ENCODE peak calls at places on chromosomes 3 and 15, in ten cellular contexts. One of them, this sample, is unnamed.

GRCh38 chr3:179695672-179696313 is 43.0 kb downstream of the USP13 start:
- DNase-seq in B cell: no peak
- DNase-seq in stimulated activated CD4-positive, alpha-beta T cell treated with anti-CD3 and anti-CD28 coated beads, TNF-alpha, amount 100 ng/mL, for 4 hours: no peak
- DNase-seq in stimulated activated CD8-positive, alpha-beta memory T cell treated with anti-CD3 and anti-CD28 coated beads, Interleukin-4, amount 100 ng/mL, for 4 hours: no peak
- DNase-seq in skeletal muscle cell: no peak
- DNase-seq in foreskin keratinocyte: no peak
- DNase-seq in GOT3: no peak
- DNase-seq in iris pigment epithelial cell: no peak
- DNase-seq in AG04449: no peak
- DNase-seq in fibroblast of mammary gland: no peak
- DNase-seq in this sample: no peak

GRCh38 chr15:45701108-45701507 is 66.3 kb downstream of the SQOR start:
- DNase-seq in B cell: no peak
- DNase-seq in stimulated activated CD4-positive, alpha-beta T cell treated with anti-CD3 and anti-CD28 coated beads, TNF-alpha, amount 100 ng/mL, for 4 hours: no peak
- DNase-seq in stimulated activated CD8-positive, alpha-beta memory T cell treated with anti-CD3 and anti-CD28 coated beads, Interleukin-4, amount 100 ng/mL, for 4 hours: no peak
- DNase-seq in skeletal muscle cell: no peak
- DNase-seq in foreskin keratinocyte: no peak
- DNase-seq in GOT3: no peak
- DNase-seq in iris pigment epithelial cell: no peak
- DNase-seq in AG04449: no peak
- DNase-seq in fibroblast of mammary gland: no peak
- DNase-seq in this sample: no peak

GRCh38 chr15:88430051-88430450 is 37.1 kb downstream of the MRPL46 start:
- DNase-seq in B cell: no peak
- DNase-seq in stimulated activated CD4-positive, alpha-beta T cell treated with anti-CD3 and anti-CD28 coated beads, TNF-alpha, amount 100 ng/mL, for 4 hours: no peak
- DNase-seq in stimulated activated CD8-positive, alpha-beta memory T cell treated with anti-CD3 and anti-CD28 coated beads, Interleukin-4, amount 100 ng/mL, for 4 hours: no peak
- DNase-seq in skeletal muscle cell: no peak
- DNase-seq in foreskin keratinocyte: no peak
- DNase-seq in GOT3: no peak
- DNase-seq in iris pigment epithelial cell: no peak
- DNase-seq in AG04449: no peak
- DNase-seq in fibroblast of mammary gland: no peak
- DNase-seq in this sample: no peak

GRCh38 chr3:67001086-67001861 is 3.2 kb downstream of the KBTBD8 start:
- DNase-seq in B cell: no peak
- DNase-seq in stimulated activated CD4-positive, alpha-beta T cell treated with anti-CD3 and anti-CD28 coated beads, TNF-alpha, amount 100 ng/mL, for 4 hours: no peak
- DNase-seq in stimulated activated CD8-positive, alpha-beta memory T cell treated with anti-CD3 and anti-CD28 coated beads, Interleukin-4, amount 100 ng/mL, for 4 hours: no peak
- DNase-seq in skeletal muscle cell: no peak
- DNase-seq in foreskin keratinocyte: no peak
- DNase-seq in GOT3: no peak
- DNase-seq in iris pigment epithelial cell: no peak
- DNase-seq in AG04449: no peak
- DNase-seq in fibroblast of mammary gland: no peak
- DNase-seq in this sample: no peak

GRCh38 chr15:39852237-39852636 is 67.8 kb downstream of the GPR176 start:
- DNase-seq in B cell: no peak
- DNase-seq in stimulated activated CD4-positive, alpha-beta T cell treated with anti-CD3 and anti-CD28 coated beads, TNF-alpha, amount 100 ng/mL, for 4 hours: no peak
- DNase-seq in stimulated activated CD8-positive, alpha-beta memory T cell treated with anti-CD3 and anti-CD28 coated beads, Interleukin-4, amount 100 ng/mL, for 4 hours: no peak
- DNase-seq in skeletal muscle cell: peak
- DNase-seq in foreskin keratinocyte: no peak
- DNase-seq in GOT3: no peak
- DNase-seq in iris pigment epithelial cell: peak
- DNase-seq in AG04449: no peak
- DNase-seq in fibroblast of mammary gland: peak
- DNase-seq in this sample: no peak

GRCh38 chr15:72502220-72502809 is 28.2 kb downstream of the ARIH1 start:
- DNase-seq in B cell: no peak
- DNase-seq in stimulated activated CD4-positive, alpha-beta T cell treated with anti-CD3 and anti-CD28 coated beads, TNF-alpha, amount 100 ng/mL, for 4 hours: no peak
- DNase-seq in stimulated activated CD8-positive, alpha-beta memory T cell treated with anti-CD3 and anti-CD28 coated beads, Interleukin-4, amount 100 ng/mL, for 4 hours: no peak
- DNase-seq in skeletal muscle cell: no peak
- DNase-seq in foreskin keratinocyte: no peak
- DNase-seq in GOT3: no peak
- DNase-seq in iris pigment epithelial cell: no peak
- DNase-seq in AG04449: no peak
- DNase-seq in fibroblast of mammary gland: no peak
- DNase-seq in this sample: no peak

GRCh38 chr3:60190073-60190472 is 1061.2 kb downstream of the FHIT start:
- DNase-seq in B cell: no peak
- DNase-seq in stimulated activated CD4-positive, alpha-beta T cell treated with anti-CD3 and anti-CD28 coated beads, TNF-alpha, amount 100 ng/mL, for 4 hours: no peak
- DNase-seq in stimulated activated CD8-positive, alpha-beta memory T cell treated with anti-CD3 and anti-CD28 coated beads, Interleukin-4, amount 100 ng/mL, for 4 hours: no peak
- DNase-seq in skeletal muscle cell: no peak
- DNase-seq in foreskin keratinocyte: no peak
- DNase-seq in GOT3: no peak
- DNase-seq in iris pigment epithelial cell: no peak
- DNase-seq in AG04449: no peak
- DNase-seq in fibroblast of mammary gland: peak
- DNase-seq in this sample: peak

GRCh38 chr3:153338487-153338886 is 176.5 kb downstream of the RAP2B start:
- DNase-seq in B cell: no peak
- DNase-seq in stimulated activated CD4-positive, alpha-beta T cell treated with anti-CD3 and anti-CD28 coated beads, TNF-alpha, amount 100 ng/mL, for 4 hours: no peak
- DNase-seq in stimulated activated CD8-positive, alpha-beta memory T cell treated with anti-CD3 and anti-CD28 coated beads, Interleukin-4, amount 100 ng/mL, for 4 hours: no peak
- DNase-seq in skeletal muscle cell: peak
- DNase-seq in foreskin keratinocyte: no peak
- DNase-seq in GOT3: no peak
- DNase-seq in iris pigment epithelial cell: peak
- DNase-seq in AG04449: peak
- DNase-seq in fibroblast of mammary gland: peak
- DNase-seq in this sample: no peak